ENCODE peak calls at places on chromosomes 5 and 9, in six cellular contexts. One of them, this sample, is unnamed.

GRCh38 chr9:272251-273213 is 57.9 kb downstream of the DOCK8 start:
- DNase-seq in CD8-positive, alpha-beta T cell: peak; percentile 71
- DNase-seq in spleen: peak; percentile 82
- DNase-seq in ascending aorta: peak; percentile 71
- DNase-seq in brain microvascular endothelial cell: no peak
- DNase-seq in neural progenitor cell: no peak
- DNase-seq in this sample: no peak

GRCh38 chr9:20732118-20732517 is 48.1 kb downstream of the FOCAD start:
- DNase-seq in ascending aorta: no peak
- DNase-seq in brain microvascular endothelial cell: peak; percentile 53
- DNase-seq in CD8-positive, alpha-beta T cell: no peak
- DNase-seq in neural progenitor cell: no peak
- DNase-seq in spleen: no peak
- DNase-seq in this sample: no peak

GRCh38 chr5:101897914-101898313 is 398.2 kb downstream of the SLCO4C1 start:
- DNase-seq in neural progenitor cell: peak; percentile 31
- DNase-seq in CD8-positive, alpha-beta T cell: no peak
- DNase-seq in ascending aorta: no peak
- DNase-seq in brain microvascular endothelial cell: no peak
- DNase-seq in spleen: no peak
- DNase-seq in this sample: no peak

GRCh38 chr5:83993803-83994202 is 273.1 kb upstream of the HAPLN1 start:
- DNase-seq in brain microvascular endothelial cell: no peak
- DNase-seq in CD8-positive, alpha-beta T cell: no peak
- DNase-seq in spleen: no peak
- DNase-seq in neural progenitor cell: no peak
- DNase-seq in ascending aorta: no peak
- DNase-seq in this sample: no peak

GRCh38 chr5:142627371-142628217 is 58.3 kb downstream of the FGF1 start:
- DNase-seq in spleen: no peak
- DNase-seq in neural progenitor cell: no peak
- DNase-seq in brain microvascular endothelial cell: no peak
- DNase-seq in CD8-positive, alpha-beta T cell: no peak
- DNase-seq in ascending aorta: no peak
- DNase-seq in this sample: no peak

GRCh38 chr5:154059039-154059430 is 20.3 kb downstream of the MFAP3 start:
- DNase-seq in ascending aorta: no peak
- DNase-seq in CD8-positive, alpha-beta T cell: no peak
- DNase-seq in brain microvascular endothelial cell: no peak
- DNase-seq in neural progenitor cell: peak; percentile 43
- DNase-seq in spleen: no peak
- DNase-seq in this sample: no peak

GRCh38 chr9:36665921-36666429 is 93.3 kb downstream of the MELK start:
- DNase-seq in brain microvascular endothelial cell: peak; percentile 61
- DNase-seq in ascending aorta: no peak
- DNase-seq in CD8-positive, alpha-beta T cell: no peak
- DNase-seq in neural progenitor cell: no peak
- DNase-seq in spleen: no peak
- DNase-seq in this sample: no peak

GRCh38 chr9:101398930-101399640 is 434 bp downstream of the ZNF189 start:
- DNase-seq in neural progenitor cell: no peak
- DNase-seq in brain microvascular endothelial cell: no peak
- DNase-seq in CD8-positive, alpha-beta T cell: no peak
- DNase-seq in spleen: no peak
- DNase-seq in ascending aorta: no peak
- DNase-seq in this sample: peak; percentile 59

GRCh38 chr5:1772634-1773033 is 27.0 kb downstream of the MRPL36 start:
- DNase-seq in brain microvascular endothelial cell: peak; percentile 48
- DNase-seq in neural progenitor cell: no peak
- DNase-seq in ascending aorta: no peak
- DNase-seq in spleen: no peak
- DNase-seq in CD8-positive, alpha-beta T cell: peak; percentile 26
- DNase-seq in this sample: no peak

DNA sequence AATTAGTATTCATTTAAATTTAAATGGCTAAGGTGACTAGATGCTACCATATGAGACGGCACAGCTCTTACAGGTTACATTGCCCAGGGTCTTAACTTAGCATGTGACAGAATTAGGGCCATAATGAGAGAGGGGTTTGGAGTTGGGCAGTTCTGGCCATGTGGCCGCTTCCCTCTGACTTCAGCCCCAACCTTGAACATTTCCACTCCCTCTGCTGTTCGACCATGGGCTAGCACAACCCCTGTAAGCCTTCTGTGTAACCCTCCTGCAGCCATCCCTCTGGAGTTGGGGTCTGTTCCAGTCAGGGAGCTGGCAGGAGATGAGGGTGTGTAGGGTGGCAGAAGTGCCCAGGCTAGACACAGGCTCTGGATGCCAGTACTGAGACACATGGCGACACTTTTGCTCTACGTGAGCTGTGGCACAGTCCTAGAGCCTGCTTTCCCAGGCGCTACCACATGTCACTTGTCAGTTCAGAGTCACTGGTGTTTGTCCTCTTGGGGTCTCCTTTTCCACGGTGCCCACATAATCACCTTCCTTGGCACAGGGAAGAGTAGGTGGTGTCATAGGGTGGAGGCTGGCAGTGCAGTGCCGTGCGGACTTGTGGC is 128.7 kb upstream of the PITX1 start:
- DNase-seq in brain microvascular endothelial cell: no peak
- DNase-seq in ascending aorta: no peak
- DNase-seq in neural progenitor cell: no peak
- DNase-seq in CD8-positive, alpha-beta T cell: no peak
- DNase-seq in spleen: no peak
- DNase-seq in this sample: no peak
- TF ChIP-seq CTCF in brain microvascular endothelial cell: peak; percentile 8
- TF ChIP-seq CTCF in ascending aorta: no peak
- TF ChIP-seq CTCF in neural progenitor cell: peak; percentile 15
- TF ChIP-seq CTCF in CD8-positive, alpha-beta T cell: no peak
- TF ChIP-seq CTCF in spleen: no peak
- TF ChIP-seq CTCF in this sample: no peak

DNA sequence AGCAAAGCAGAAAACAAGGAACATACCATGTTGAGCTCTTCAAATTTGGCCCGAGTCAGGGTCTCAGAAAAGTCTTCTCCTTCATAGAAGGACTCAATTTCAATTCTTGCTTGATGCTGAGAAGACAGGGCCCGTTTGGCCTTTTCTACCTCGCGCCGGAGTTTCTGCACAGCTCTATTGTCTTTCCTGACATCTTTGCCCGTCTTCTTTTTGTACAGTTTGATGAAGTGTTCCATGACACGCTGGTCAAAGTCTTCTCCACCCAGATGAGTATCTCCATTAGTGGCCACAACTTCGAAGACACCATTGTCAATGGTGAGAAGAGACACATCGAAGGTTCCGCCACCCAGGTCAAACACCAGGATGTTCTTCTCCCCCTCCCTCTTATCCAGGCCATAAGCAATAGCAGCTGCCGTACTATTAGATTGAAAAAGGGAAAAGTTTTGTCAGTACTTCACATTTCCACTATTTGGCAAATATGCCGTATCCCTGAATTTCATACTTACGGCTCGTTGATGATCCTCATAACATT is 2.2 kb downstream of the HSPA5 start:
- DNase-seq in ascending aorta: no peak
- DNase-seq in brain microvascular endothelial cell: no peak
- DNase-seq in CD8-positive, alpha-beta T cell: no peak
- DNase-seq in neural progenitor cell: no peak
- DNase-seq in spleen: no peak
- DNase-seq in this sample: no peak
- H3K27ac ChIP-seq in ascending aorta: no peak overlapping the region
- H3K27ac ChIP-seq in brain microvascular endothelial cell: no peak overlapping the region
- H3K27ac ChIP-seq in CD8-positive, alpha-beta T cell: no peak overlapping the region
- H3K27ac ChIP-seq in neural progenitor cell: no peak overlapping the region
- H3K27ac ChIP-seq in spleen: no peak overlapping the region
- H3K27ac ChIP-seq in this sample: no peak overlapping the region

GRCh38 chr5:134189031-134189430 is 12.3 kb upstream of the SKP1 start:
- DNase-seq in CD8-positive, alpha-beta T cell: no peak
- DNase-seq in brain microvascular endothelial cell: no peak
- DNase-seq in ascending aorta: no peak
- DNase-seq in neural progenitor cell: no peak
- DNase-seq in spleen: peak; percentile 18
- DNase-seq in this sample: no peak

GRCh38 chr5:134188092-134188491 is 11.3 kb upstream of the SKP1 start:
- DNase-seq in spleen: peak; percentile 52
- DNase-seq in CD8-positive, alpha-beta T cell: no peak
- DNase-seq in brain microvascular endothelial cell: no peak
- DNase-seq in ascending aorta: no peak
- DNase-seq in neural progenitor cell: no peak
- DNase-seq in this sample: no peak

GRCh38 chr5:134177197-134178171 is 734 bp upstream of the SKP1 start:
- DNase-seq in neural progenitor cell: peak; percentile 88
- DNase-seq in brain microvascular endothelial cell: peak; percentile 57
- DNase-seq in spleen: peak; percentile 81
- DNase-seq in CD8-positive, alpha-beta T cell: no peak
- DNase-seq in ascending aorta: peak; percentile 85
- DNase-seq in this sample: peak; percentile 28

GRCh38 chr5:134184155-134185135 is 7.7 kb upstream of the SKP1 start:
- DNase-seq in CD8-positive, alpha-beta T cell: peak; percentile 80
- DNase-seq in brain microvascular endothelial cell: peak; percentile 41
- DNase-seq in ascending aorta: peak; percentile 72
- DNase-seq in neural progenitor cell: peak; percentile 85
- DNase-seq in spleen: peak; percentile 89
- DNase-seq in this sample: peak; percentile 5

DNA sequence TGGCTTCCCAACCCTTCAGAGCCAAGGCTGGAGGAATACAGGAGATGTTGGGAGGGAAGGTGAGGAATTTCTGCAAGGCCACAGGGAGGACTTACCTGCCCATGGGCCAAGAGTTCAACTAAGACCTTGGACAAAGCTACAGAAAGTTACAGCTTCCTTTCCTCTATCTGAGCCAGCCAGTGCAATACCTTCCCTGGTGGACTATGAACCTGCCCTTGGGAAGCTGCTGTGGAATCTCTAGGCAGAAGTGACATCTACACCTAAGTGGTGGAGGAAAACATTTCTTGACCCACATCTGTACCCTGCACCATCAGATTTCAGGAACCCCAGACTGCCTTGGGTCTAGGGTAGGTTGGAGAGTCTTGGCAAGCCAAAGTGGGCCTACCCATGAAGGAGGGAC is 6.7 kb upstream of the SKP1 start:
- DNase-seq in neural progenitor cell: no peak
- DNase-seq in spleen: no peak
- DNase-seq in CD8-positive, alpha-beta T cell: no peak
- DNase-seq in ascending aorta: no peak
- DNase-seq in brain microvascular endothelial cell: no peak
- DNase-seq in this sample: no peak
- TF ChIP-seq CTCF in neural progenitor cell: no peak
- TF ChIP-seq CTCF in spleen: no peak
- TF ChIP-seq CTCF in CD8-positive, alpha-beta T cell: no peak
- TF ChIP-seq CTCF in ascending aorta: no peak
- TF ChIP-seq CTCF in brain microvascular endothelial cell: no peak
- TF ChIP-seq CTCF in this sample: no peak

DNA sequence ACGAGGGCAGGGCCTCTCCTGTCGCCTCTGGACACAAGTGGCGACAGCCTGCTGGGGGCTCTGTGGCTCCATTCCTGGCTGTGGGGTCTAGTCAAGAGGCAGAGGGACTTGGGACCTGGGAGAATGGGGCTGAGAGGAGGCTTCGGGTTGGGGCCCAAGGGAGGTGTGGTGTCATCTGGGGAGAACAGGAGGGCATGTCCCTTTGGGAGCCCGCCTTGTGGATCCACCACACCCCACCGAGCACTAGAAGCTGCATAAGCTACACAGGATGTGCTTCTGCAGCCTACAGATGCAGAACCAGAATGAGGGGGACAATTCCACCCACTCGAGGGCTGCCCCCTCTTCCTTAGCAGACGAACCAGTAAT is 3.9 kb upstream of the MAN1B1 start:
- DNase-seq in spleen: no peak
- DNase-seq in brain microvascular endothelial cell: no peak
- DNase-seq in CD8-positive, alpha-beta T cell: no peak
- DNase-seq in neural progenitor cell: no peak
- DNase-seq in ascending aorta: no peak
- DNase-seq in this sample: no peak
- H3K27ac ChIP-seq in spleen: peak overlapping the region; percentile 19
- H3K27ac ChIP-seq in brain microvascular endothelial cell: peak overlapping the region; percentile 71
- H3K27ac ChIP-seq in CD8-positive, alpha-beta T cell: no peak overlapping the region
- H3K27ac ChIP-seq in neural progenitor cell: no peak overlapping the region
- H3K27ac ChIP-seq in ascending aorta: peak overlapping the region; percentile 16
- H3K27ac ChIP-seq in this sample: peak overlapping the region; percentile 99

This sample was measured in esophagus squamous epithelium.